ENCODE peak calls at places on chromosomes 3 and 15, in five cellular contexts. K is dorsolateral prefrontal cortex, H is cardiac fibroblast, L is GM12864, B is colonic mucosa. V is an unnamed sample.

GRCh38 chr15:74604983-74605809 is 10.4 kb upstream of the CLK3 start:
- DNase-seq in K (no peak), H (no peak), L (no peak), B (no peak), V (no peak)

GRCh38 chr3:25433106-25433505 is 5.0 kb downstream of the RARB start:
- DNase-seq in K (no peak), H (no peak), L (no peak), B (no peak), V (no peak)

GRCh38 chr3:58528629-58529028 is 8.4 kb downstream of the ACOX2 start:
- DNase-seq in K (no peak), H (peak), L (no peak), B (peak), V (no peak)

GRCh38 chr3:157098823-157099185 is 61.1 kb downstream of the CCNL1 start:
- DNase-seq in K (no peak), H (peak), L (no peak), B (no peak), V (no peak)

GRCh38 chr3:124633527-124633926 is 96.7 kb upstream of the UMPS start:
- DNase-seq in K (no peak), H (no peak), L (no peak), B (no peak), V (no peak)

GRCh38 chr3:173531602-173532001 is 134.1 kb downstream of the NLGN1 start:
- DNase-seq in K (no peak), H (no peak), L (no peak), B (no peak), V (no peak)

GRCh38 chr3:81743096-81744025 is 18.1 kb downstream of the GBE1 start:
- DNase-seq in K (no peak), H (peak), L (no peak), B (peak), V (no peak)

GRCh38 chr15:89091667-89092220 is 3.5 kb downstream of the ABHD2 start:
- DNase-seq in K (no peak), H (no peak), L (no peak), B (no peak), V (no peak)

GRCh38 chr15:45660231-45660979 is 25.6 kb downstream of the SQOR start:
- DNase-seq in K (no peak), H (peak), L (no peak), B (no peak), V (no peak)

GRCh38 chr3:30282052-30282708 is 324.2 kb upstream of the TGFBR2 start:
- DNase-seq in K (no peak), H (peak), L (no peak), B (no peak), V (no peak)

GRCh38 chr3:42376397-42376798 is 34.0 kb downstream of the LYZL4 start:
- DNase-seq in K (peak), H (peak), L (no peak), B (no peak), V (no peak)

GRCh38 chr3:7207092-7207491 is 346.2 kb downstream of the GRM7 start:
- DNase-seq in K (no peak), H (no peak), L (no peak), B (no peak), V (no peak)

GRCh38 chr15:75966073-75966472 is 46.2 kb downstream of the NRG4 start:
- DNase-seq in K (no peak), H (peak), L (no peak), B (no peak), V (no peak)

GRCh38 chr15:70753101-70753829 is 10.1 kb downstream of the UACA start:
- DNase-seq in K (no peak), H (no peak), L (no peak), B (no peak), V (no peak)

GRCh38 chr3:86161493-86161892 is 829.5 kb downstream of the VGLL3 start:
- DNase-seq in K (no peak), H (no peak), L (no peak), B (peak), V (no peak)

GRCh38 chr3:65200312-65200711 is 512.5 kb upstream of the ADAMTS9 start:
- DNase-seq in K (no peak), H (no peak), L (no peak), B (no peak), V (no peak)

GRCh38 chr3:157135671-157136396 is 24.1 kb downstream of the CCNL1 start:
- DNase-seq in K (no peak), H (peak), L (no peak), B (no peak), V (no peak)

GRCh38 chr15:101543431-101543830 is 53.9 kb upstream of the PCSK6 start:
- DNase-seq in K (no peak), H (no peak), L (no peak), B (no peak), V (no peak)

GRCh38 chr3:123312331-123313265 is 110.9 kb downstream of the SEC22A start:
- DNase-seq in K (no peak), H (no peak), L (no peak), B (no peak), V (no peak)

GRCh38 chr3:134364061-134364935 is 9.9 kb downstream of the AMOTL2 start:
- DNase-seq in K (peak), H (peak), L (no peak), B (peak), V (no peak)

GRCh38 chr15:27776501-27776900 is 322.6 kb downstream of the OCA2 start:
- DNase-seq in K (no peak), H (no peak), L (no peak), B (no peak), V (no peak)

GRCh38 chr15:70748281-70748747 is 15.0 kb downstream of the UACA start:
- DNase-seq in K (peak), H (no peak), L (no peak), B (no peak), V (no peak)

GRCh38 chr15:88032787-88033186 is 223.8 kb downstream of the NTRK3 start:
- DNase-seq in K (no peak), H (no peak), L (no peak), B (no peak), V (no peak)

GRCh38 chr3:15269091-15269989 is 63.0 kb downstream of the SH3BP5 start:
- DNase-seq in K (peak), H (peak), L (peak), B (peak), V (peak)

GRCh38 chr3:184513276-184514150 is 48.1 kb upstream of the EPHB3 start:
- DNase-seq in K (peak), H (peak), L (peak), B (peak), V (peak)

GRCh38 chr3:53216723-53217122 is 39.1 kb downstream of the TKT start:
- DNase-seq in K (no peak), H (no peak), L (no peak), B (no peak), V (no peak)

GRCh38 chr3:162740941-162741596 is 1244.5 kb downstream of the OTOL1 start:
- DNase-seq in K (no peak), H (no peak), L (no peak), B (no peak), V (no peak)

GRCh38 chr15:41544650-41545015 is 576 bp upstream of the RPAP1 start:
- DNase-seq in K (peak), H (no peak), L (no peak), B (peak), V (no peak)
- H3K4me3 ChIP-seq in K (peak), H (no peak), L (no peak), B (peak), V (no peak)

GRCh38 chr15:31203999-31204398 is 102.5 kb upstream of the TRPM1 start:
- DNase-seq in K (no peak), H (no peak), L (no peak), B (no peak), V (no peak)

GRCh38 chr15:31206386-31207174 is 105.1 kb upstream of the TRPM1 start:
- DNase-seq in K (no peak), H (peak), L (no peak), B (no peak), V (no peak)

GRCh38 chr15:31202953-31203352 is 101.4 kb upstream of the TRPM1 start:
- DNase-seq in K (no peak), H (no peak), L (no peak), B (no peak), V (no peak)

GRCh38 chr15:31197497-31198414 is 96.2 kb upstream of the TRPM1 start:
- DNase-seq in K (no peak), H (peak), L (no peak), B (no peak), V (peak)

GRCh38 chr15:31200735-31201151 is 99.2 kb upstream of the TRPM1 start:
- DNase-seq in K (peak), H (peak), L (no peak), B (peak), V (peak)
- TF ChIP-seq CTCF in K (peak), H (peak), L (peak), B (no peak), V (peak)

GRCh38 chr3:188947401-188947982 is 224.3 kb upstream of the TPRG1 start:
- DNase-seq in K (peak), H (peak), L (no peak), B (peak), V (no peak)
- H3K4me3 ChIP-seq in K (peak), H (peak), L (no peak), B (peak), V (no peak)

DNA sequence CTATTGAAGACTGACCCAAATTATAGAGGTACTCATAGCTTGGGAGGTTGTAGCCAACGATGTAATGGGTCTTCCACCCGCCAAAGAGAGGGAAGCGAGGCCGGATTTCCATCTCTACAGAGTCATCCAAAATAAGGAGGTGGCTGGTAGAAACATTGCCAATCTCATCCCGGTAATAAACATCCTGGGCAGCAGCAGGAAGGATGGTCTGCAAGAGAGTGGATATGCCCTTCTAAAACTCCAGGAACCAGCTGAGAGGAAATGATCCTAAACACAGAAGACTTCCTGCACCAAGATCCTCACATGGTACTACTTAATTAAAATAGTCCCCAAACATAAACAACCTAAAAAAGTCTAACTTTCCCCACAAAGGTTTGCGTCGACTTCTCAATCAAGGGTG is 20.7 kb downstream of the RPN1 start:
- DNase-seq in K (no peak), H (no peak), L (no peak), B (no peak), V (no peak)
- TF ChIP-seq CTCF in K (no peak), H (no peak), L (no peak), B (no peak), V (no peak)

V was measured in GM06990.